ENCODE peak calls at places on chromosome 13, in four cellular contexts. Q is heart right ventricle, T is A549, F is pancreas. A is an unnamed sample.

GRCh38 chr13:94195715-94196114 is 283.8 kb downstream of the DCT start:
- DNase-seq in Q (no peak), T (no peak), F (no peak), A (peak)

GRCh38 chr13:51714663-51715168 is 89.2 kb downstream of the DHRS12 start:
- DNase-seq in Q (no peak), T (no peak), F (no peak), A (peak)

GRCh38 chr13:29496241-29496712 is 99.2 kb downstream of the SLC7A1 start:
- DNase-seq in Q (peak), T (no peak), F (peak), A (no peak)

GRCh38 chr13:99501952-99502310 is 659 bp downstream of the TM9SF2 start:
- DNase-seq in Q (no peak), T (no peak), F (peak), A (peak)

GRCh38 chr13:110358381-110358780 is 51.3 kb downstream of the COL4A2 start:
- DNase-seq in Q (no peak), T (no peak), F (no peak), A (no peak)

GRCh38 chr13:48210178-48210577 is 22.8 kb upstream of the ITM2B start:
- DNase-seq in Q (no peak), T (peak), F (no peak), A (peak)

GRCh38 chr13:38530492-38530891 is 156.4 kb upstream of the FREM2 start:
- DNase-seq in Q (no peak), T (no peak), F (no peak), A (peak)

GRCh38 chr13:49587311-49587847 is 2.0 kb upstream of the RCBTB1 start:
- DNase-seq in Q (no peak), T (no peak), F (no peak), A (no peak)

GRCh38 chr13:39565036-39565949 is 37.7 kb downstream of the LHFPL6 start:
- DNase-seq in Q (no peak), T (peak), F (no peak), A (peak)

GRCh38 chr13:27911499-27911898 is 8.3 kb upstream of the PDX1 start:
- DNase-seq in Q (no peak), T (no peak), F (no peak), A (no peak)

GRCh38 chr13:111270126-111270525 is 50.3 kb upstream of the TEX29 start:
- DNase-seq in Q (no peak), T (no peak), F (no peak), A (no peak)

GRCh38 chr13:32811297-32811800 is 204.9 kb upstream of the KL start:
- DNase-seq in Q (no peak), T (no peak), F (no peak), A (peak)

GRCh38 chr13:30892966-30893365 is 13.1 kb upstream of the MEDAG start:
- DNase-seq in Q (peak), T (peak), F (no peak), A (peak)

GRCh38 chr13:71137106-71137505 is 729.9 kb downstream of the DACH1 start:
- DNase-seq in Q (no peak), T (no peak), F (no peak), A (no peak)

GRCh38 chr13:110559429-110559943 is 2.0 kb downstream of the RAB20 start:
- DNase-seq in Q (peak), T (no peak), F (peak), A (peak)

GRCh38 chr13:72205773-72206172 is 338.8 kb upstream of the DACH1 start:
- DNase-seq in Q (no peak), T (no peak), F (no peak), A (peak)

GRCh38 chr13:23868521-23868920 is 20.7 kb downstream of the MIPEP start:
- DNase-seq in Q (no peak), T (no peak), F (no peak), A (peak)

GRCh38 chr13:29817604-29818378 is 32.6 kb downstream of the UBL3 start:
- DNase-seq in Q (no peak), T (no peak), F (no peak), A (no peak)

GRCh38 chr13:73625562-73626339 is 508.5 kb downstream of the KLF12 start:
- DNase-seq in Q (no peak), T (no peak), F (no peak), A (no peak)

GRCh38 chr13:47862841-47863240 is 138.2 kb downstream of the SUCLA2 start:
- DNase-seq in Q (no peak), T (no peak), F (no peak), A (no peak)

GRCh38 chr13:36788276-36788675 is 30.7 kb upstream of the RFXAP start:
- DNase-seq in Q (no peak), T (no peak), F (no peak), A (peak)

GRCh38 chr13:44362394-44363040 is 11.1 kb upstream of the SERP2 start:
- DNase-seq in Q (no peak), T (no peak), F (no peak), A (no peak)

GRCh38 chr13:87999141-87999765 is 328.1 kb downstream of the SLITRK5 start:
- DNase-seq in Q (no peak), T (no peak), F (no peak), A (peak)

GRCh38 chr13:112127564-112127963 is 60.6 kb downstream of the SOX1 start:
- DNase-seq in Q (no peak), T (no peak), F (no peak), A (no peak)

GRCh38 chr13:48165063-48165462 is 67.9 kb upstream of the ITM2B start:
- DNase-seq in Q (no peak), T (no peak), F (no peak), A (no peak)

GRCh38 chr13:30907167-30907761 is 1.2 kb downstream of the MEDAG start:
- DNase-seq in Q (no peak), T (no peak), F (no peak), A (peak)

GRCh38 chr13:114039471-114040141 is 65.7 kb upstream of the C13orf46 start:
- DNase-seq in Q (no peak), T (no peak), F (no peak), A (no peak)

GRCh38 chr13:109249780-109250528 is 536.4 kb downstream of the IRS2 start:
- DNase-seq in Q (no peak), T (no peak), F (no peak), A (no peak)

GRCh38 chr13:113009743-113010509 is 40.9 kb downstream of the MCF2L start:
- DNase-seq in Q (no peak), T (no peak), F (no peak), A (no peak)

GRCh38 chr13:49098198-49098597 is 121.9 kb upstream of the MLNR start:
- DNase-seq in Q (no peak), T (no peak), F (no peak), A (peak)

GRCh38 chr13:66665991-66666390 is 564.1 kb downstream of the PCDH9 start:
- DNase-seq in Q (no peak), T (no peak), F (no peak), A (peak)

GRCh38 chr13:27927444-27928352 is 7.9 kb downstream of the PDX1 start:
- DNase-seq in Q (no peak), T (no peak), F (no peak), A (no peak)

GRCh38 chr13:46667687-46668281 is 114.8 kb downstream of the LRCH1 start:
- DNase-seq in Q (no peak), T (no peak), F (no peak), A (no peak)
- H3K4me3 ChIP-seq in Q (peak), T (no peak), F (no peak), A (peak)

DNA sequence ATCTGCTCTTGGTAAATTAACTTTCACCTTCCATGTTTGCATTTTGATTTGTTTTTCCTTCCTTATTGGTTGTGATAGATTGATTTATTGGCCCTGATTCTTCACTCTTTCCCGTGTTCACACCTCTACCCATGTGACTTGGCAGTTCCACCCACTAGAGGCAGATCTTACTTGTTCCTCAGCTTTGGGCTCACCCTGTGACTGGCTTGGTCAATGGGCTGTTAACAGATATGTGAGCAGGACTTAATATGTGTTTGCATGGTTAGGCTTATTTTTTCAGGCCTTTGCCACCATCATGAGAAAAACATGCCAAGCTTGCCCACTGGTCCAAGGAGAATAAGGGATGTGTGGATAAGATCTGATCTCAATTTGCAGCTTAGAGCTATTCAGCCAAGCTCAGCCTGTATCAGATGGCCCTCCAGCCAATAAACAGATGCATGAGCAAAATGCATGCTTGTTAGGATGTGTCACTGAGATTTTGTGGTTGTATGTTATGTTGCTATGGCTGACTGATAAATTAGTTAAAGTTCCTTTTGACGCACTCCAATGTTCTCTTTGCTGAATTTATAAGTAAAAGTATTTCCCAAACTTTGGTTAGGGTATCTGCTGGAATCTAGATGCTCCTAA is 48.0 kb downstream of the RGCC start:
- DNase-seq in Q (no peak), T (no peak), F (no peak), A (peak)
- TF ChIP-seq CTCF in Q (no peak), T (no peak), F (no peak), A (no peak)

GRCh38 chr13:21671793-21672680 is 1.2 kb downstream of the FGF9 start:
- DNase-seq in Q (no peak), T (no peak), F (no peak), A (no peak)
- H3K4me3 ChIP-seq in Q (peak), T (peak), F (peak), A (peak)

DNA sequence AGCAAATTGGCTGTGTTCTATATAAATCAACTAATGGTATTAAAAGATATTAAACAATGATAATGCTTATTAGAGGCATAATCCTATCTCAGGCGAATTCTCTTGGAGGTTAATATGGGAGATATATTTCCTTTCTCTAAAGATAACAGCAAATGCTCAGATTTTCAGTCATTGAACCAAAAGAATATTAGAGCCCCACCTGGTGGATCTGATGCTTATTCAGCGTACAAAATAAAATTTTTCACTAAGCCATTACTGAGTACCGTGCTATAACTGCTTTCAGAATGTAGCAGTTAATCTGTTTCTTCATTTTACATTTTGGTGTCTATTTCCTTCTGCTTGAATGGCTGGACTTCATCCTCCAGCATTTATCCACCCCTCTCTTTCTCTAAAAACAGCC is 143.3 kb upstream of the IPO5 start:
- DNase-seq in Q (no peak), T (no peak), F (no peak), A (peak)
- TF ChIP-seq CTCF in Q (peak), T (peak), F (no peak), A (peak)

GRCh38 chr13:102977471-102977870 is 88.7 kb downstream of the SLC10A2 start:
- DNase-seq in Q (no peak), T (no peak), F (no peak), A (no peak)
- H3K4me3 ChIP-seq in Q (peak), T (no peak), F (no peak), A (no peak)